ENCODE peak calls at places on chromosomes 13 and 19, in four cellular contexts. One of them, this sample, is unnamed.

GRCh38 chr19:8245869-8246835 is 37.0 kb downstream of the CERS4 start:
- DNase-seq in GDM1: no peak
- DNase-seq in activated CD4-positive, alpha-beta T cell treated with anti-CD3 and anti-CD28 coated beads, Interleukin-2, amount 50 U/mL, for 1 hour: no peak
- DNase-seq in left ventricle myocardium inferior: no peak
- DNase-seq in this sample: no peak

GRCh38 chr13:80037505-80037888 is 303.4 kb downstream of the SPRY2 start:
- DNase-seq in GDM1: no peak
- DNase-seq in activated CD4-positive, alpha-beta T cell treated with anti-CD3 and anti-CD28 coated beads, Interleukin-2, amount 50 U/mL, for 1 hour: no peak
- DNase-seq in left ventricle myocardium inferior: no peak
- DNase-seq in this sample: no peak

GRCh38 chr19:31567776-31568175 is 218.5 kb upstream of the TSHZ3 start:
- DNase-seq in GDM1: no peak
- DNase-seq in activated CD4-positive, alpha-beta T cell treated with anti-CD3 and anti-CD28 coated beads, Interleukin-2, amount 50 U/mL, for 1 hour: no peak
- DNase-seq in left ventricle myocardium inferior: no peak
- DNase-seq in this sample: no peak

GRCh38 chr13:73216381-73216831 is 157.6 kb downstream of the KLF5 start:
- DNase-seq in GDM1: no peak
- DNase-seq in activated CD4-positive, alpha-beta T cell treated with anti-CD3 and anti-CD28 coated beads, Interleukin-2, amount 50 U/mL, for 1 hour: no peak
- DNase-seq in left ventricle myocardium inferior: no peak
- DNase-seq in this sample: no peak

GRCh38 chr19:1935484-1936208 is 5.3 kb upstream of the CSNK1G2 start:
- DNase-seq in GDM1: peak; percentile 83
- DNase-seq in activated CD4-positive, alpha-beta T cell treated with anti-CD3 and anti-CD28 coated beads, Interleukin-2, amount 50 U/mL, for 1 hour: no peak
- DNase-seq in left ventricle myocardium inferior: no peak
- DNase-seq in this sample: peak; percentile 78

GRCh38 chr19:57664269-57665127 is 4.2 kb upstream of the ZSCAN4 start:
- DNase-seq in GDM1: no peak
- DNase-seq in activated CD4-positive, alpha-beta T cell treated with anti-CD3 and anti-CD28 coated beads, Interleukin-2, amount 50 U/mL, for 1 hour: no peak
- DNase-seq in left ventricle myocardium inferior: peak; percentile 66
- DNase-seq in this sample: no peak

GRCh38 chr19:5107432-5108122 is 138.7 kb downstream of the KDM4B start:
- DNase-seq in GDM1: no peak
- DNase-seq in activated CD4-positive, alpha-beta T cell treated with anti-CD3 and anti-CD28 coated beads, Interleukin-2, amount 50 U/mL, for 1 hour: no peak
- DNase-seq in left ventricle myocardium inferior: peak; percentile 51
- DNase-seq in this sample: no peak

GRCh38 chr13:45604892-45605291 is 10.6 kb downstream of the ERICH6B start:
- DNase-seq in GDM1: no peak
- DNase-seq in activated CD4-positive, alpha-beta T cell treated with anti-CD3 and anti-CD28 coated beads, Interleukin-2, amount 50 U/mL, for 1 hour: no peak
- DNase-seq in left ventricle myocardium inferior: no peak
- DNase-seq in this sample: no peak

GRCh38 chr19:6602729-6603114 is 11.8 kb upstream of the CD70 start:
- DNase-seq in GDM1: no peak
- DNase-seq in activated CD4-positive, alpha-beta T cell treated with anti-CD3 and anti-CD28 coated beads, Interleukin-2, amount 50 U/mL, for 1 hour: no peak
- DNase-seq in left ventricle myocardium inferior: no peak
- DNase-seq in this sample: no peak

This sample was measured in Karpas-422.